ENCODE peak calls at places on chromosomes 7 and 10, in seven cellular contexts. L is ascending aorta; W is cardiac muscle cell; X is A549; A is Peyer's patch; B is CD8-positive, alpha-beta memory T cell; Y is left ventricle myocardium inferior. G is an unnamed sample.
A peak's percentile ranks its signal among the peaks of the same experiment; 100 is the strongest.

GRCh38 chr10:3106908-3107425 is 39.6 kb downstream of the PFKP start:
- DNase-seq in Y (no peak), X (no peak), B (no peak), A (no peak), L (no peak), W (peak; percentile 32), G (no peak)

GRCh38 chr7:38448842-38449241 is 175.4 kb upstream of the TARP start:
- DNase-seq in B (no peak), W (no peak), X (no peak), A (no peak), Y (no peak), L (no peak), G (no peak)

GRCh38 chr7:137970263-137970975 is 31.5 kb downstream of the CREB3L2 start:
- DNase-seq in X (peak; percentile 21), Y (peak; percentile 57), A (no peak), B (no peak), L (no peak), W (peak; percentile 88), G (no peak)

GRCh38 chr10:61529208-61529607 is 76.0 kb upstream of the TMEM26 start:
- DNase-seq in L (no peak), X (no peak), A (no peak), Y (no peak), W (no peak), B (no peak), G (no peak)

GRCh38 chr10:34647157-34647556 is 167.9 kb downstream of the PARD3 start:
- DNase-seq in L (no peak), A (no peak), X (no peak), W (no peak), B (no peak), Y (no peak), G (no peak)

GRCh38 chr7:29208410-29209250 is 14.1 kb downstream of the CHN2 start:
- DNase-seq in L (no peak), X (no peak), B (no peak), A (peak; percentile 56), Y (no peak), W (no peak), G (no peak)

GRCh38 chr7:127620406-127621233 is 2.7 kb upstream of the PAX4 start:
- DNase-seq in B (no peak), Y (no peak), A (no peak), L (no peak), X (no peak), W (no peak), G (no peak)

GRCh38 chr7:2120251-2120660 is 112.5 kb downstream of the MAD1L1 start:
- DNase-seq in A (no peak), W (peak; percentile 12), Y (no peak), L (no peak), B (peak; percentile 60), X (no peak), G (no peak)

GRCh38 chr10:130740788-130741785 is 570.4 kb downstream of the TCERG1L start:
- DNase-seq in L (no peak), Y (no peak), A (no peak), B (no peak), X (no peak), W (no peak), G (no peak)

GRCh38 chr7:129993275-129993674 is 40.5 kb upstream of the UBE2H start:
- DNase-seq in X (no peak), Y (no peak), A (no peak), B (no peak), W (no peak), L (no peak), G (no peak)

GRCh38 chr7:36784991-36785940 is 61.0 kb upstream of the AOAH start:
- DNase-seq in L (peak; percentile 42), B (peak; percentile 87), A (no peak), W (peak; percentile 57), X (no peak), Y (peak; percentile 30), G (peak; percentile 54)

GRCh38 chr7:46714904-46715303 is 793.8 kb upstream of the IGFBP3 start:
- DNase-seq in Y (no peak), B (no peak), X (no peak), A (no peak), W (no peak), L (no peak), G (no peak)

GRCh38 chr7:92835140-92835850 is 1.1 kb downstream of the CDK6 start:
- DNase-seq in W (peak; percentile 82), B (peak; percentile 57), L (no peak), X (peak; percentile 48), A (peak; percentile 75), Y (peak; percentile 49), G (peak; percentile 75)

GRCh38 chr7:29488977-29489376 is 74.7 kb upstream of the PRR15 start:
- DNase-seq in W (peak; percentile 90), B (no peak), X (no peak), A (no peak), Y (no peak), L (no peak), G (no peak)

GRCh38 chr10:97119058-97119832 is 66.5 kb downstream of the SLIT1 start:
- DNase-seq in B (no peak), L (no peak), X (no peak), W (no peak), A (no peak), Y (no peak), G (no peak)

GRCh38 chr7:30924624-30925023 is 13.0 kb downstream of the AQP1 start:
- DNase-seq in B (no peak), L (no peak), Y (peak; percentile 4), A (no peak), X (no peak), W (no peak), G (no peak)

GRCh38 chr10:5274795-5275194 is 78.2 kb downstream of the AKR1C4 start:
- DNase-seq in B (no peak), L (no peak), W (no peak), Y (no peak), X (no peak), A (no peak), G (no peak)

GRCh38 chr7:138387755-138388475 is 72.1 kb upstream of the TRIM24 start:
- DNase-seq in Y (no peak), L (no peak), A (no peak), W (no peak), B (no peak), X (no peak), G (no peak)

GRCh38 chr10:36236931-36237330 is 594.8 kb upstream of the FZD8 start:
- DNase-seq in X (no peak), L (no peak), A (no peak), Y (no peak), B (no peak), W (no peak), G (no peak)

GRCh38 chr10:61159253-61159652 is 215.3 kb upstream of the RHOBTB1 start:
- DNase-seq in L (no peak), W (peak; percentile 38), Y (no peak), B (no peak), A (no peak), X (no peak), G (no peak)

GRCh38 chr7:115230882-115231508 is 309.1 kb downstream of the MDFIC start:
- DNase-seq in Y (no peak), W (peak; percentile 91), B (no peak), A (no peak), L (no peak), X (peak; percentile 46), G (no peak)

GRCh38 chr10:117184296-117184695 is 13.0 kb upstream of the KCNK18 start:
- DNase-seq in X (no peak), A (no peak), L (no peak), W (no peak), Y (no peak), B (no peak), G (no peak)

GRCh38 chr7:77351539-77352004 is 64.6 kb downstream of the GSAP start:
- DNase-seq in X (no peak), Y (peak; percentile 28), A (no peak), L (no peak), B (peak; percentile 71), W (no peak), G (no peak)
- H3K27ac ChIP-seq in X (no peak overlapping the region), Y (peak overlapping the region; percentile 70), A (peak overlapping the region; percentile 28), L (no peak overlapping the region), B (peak overlapping the region; percentile 18), W (no peak overlapping the region), G (peak overlapping the region; percentile 44)

GRCh38 chr7:116509982-116510579 is 10.5 kb downstream of the CAV2 start:
- DNase-seq in B (no peak), Y (no peak), W (no peak), X (no peak), A (no peak), L (no peak), G (no peak)
- H3K27ac ChIP-seq in B (no peak overlapping the region), Y (peak overlapping the region; percentile 99), W (no peak overlapping the region), X (peak overlapping the region; percentile 89), A (no peak overlapping the region), L (peak overlapping the region; percentile 78), G (no peak overlapping the region)

GRCh38 chr10:77283326-77283725 is 354.3 kb downstream of the KCNMA1 start:
- DNase-seq in L (no peak), A (no peak), X (no peak), W (no peak), B (no peak), Y (no peak), G (no peak)
- H3K27ac ChIP-seq in L (no peak overlapping the region), A (no peak overlapping the region), X (no peak overlapping the region), W (no peak overlapping the region), B (no peak overlapping the region), Y (no peak overlapping the region), G (no peak overlapping the region)

GRCh38 chr10:91880310-91880709 is 29.0 kb downstream of the FGFBP3 start:
- DNase-seq in W (no peak), A (no peak), Y (no peak), X (no peak), L (no peak), B (no peak), G (no peak)

GRCh38 chr10:91885362-91886079 is 23.8 kb downstream of the FGFBP3 start:
- DNase-seq in W (no peak), B (no peak), X (no peak), Y (no peak), L (no peak), A (no peak), G (no peak)

GRCh38 chr10:91887900-91888225 is 21.4 kb downstream of the FGFBP3 start:
- DNase-seq in X (no peak), B (no peak), A (no peak), L (no peak), Y (no peak), W (no peak), G (no peak)

GRCh38 chr10:91887075-91887899 is 22.0 kb downstream of the FGFBP3 start:
- DNase-seq in A (peak; percentile 50), L (no peak), B (peak; percentile 23), Y (no peak), W (peak; percentile 72), X (peak; percentile 57), G (no peak)

DNA sequence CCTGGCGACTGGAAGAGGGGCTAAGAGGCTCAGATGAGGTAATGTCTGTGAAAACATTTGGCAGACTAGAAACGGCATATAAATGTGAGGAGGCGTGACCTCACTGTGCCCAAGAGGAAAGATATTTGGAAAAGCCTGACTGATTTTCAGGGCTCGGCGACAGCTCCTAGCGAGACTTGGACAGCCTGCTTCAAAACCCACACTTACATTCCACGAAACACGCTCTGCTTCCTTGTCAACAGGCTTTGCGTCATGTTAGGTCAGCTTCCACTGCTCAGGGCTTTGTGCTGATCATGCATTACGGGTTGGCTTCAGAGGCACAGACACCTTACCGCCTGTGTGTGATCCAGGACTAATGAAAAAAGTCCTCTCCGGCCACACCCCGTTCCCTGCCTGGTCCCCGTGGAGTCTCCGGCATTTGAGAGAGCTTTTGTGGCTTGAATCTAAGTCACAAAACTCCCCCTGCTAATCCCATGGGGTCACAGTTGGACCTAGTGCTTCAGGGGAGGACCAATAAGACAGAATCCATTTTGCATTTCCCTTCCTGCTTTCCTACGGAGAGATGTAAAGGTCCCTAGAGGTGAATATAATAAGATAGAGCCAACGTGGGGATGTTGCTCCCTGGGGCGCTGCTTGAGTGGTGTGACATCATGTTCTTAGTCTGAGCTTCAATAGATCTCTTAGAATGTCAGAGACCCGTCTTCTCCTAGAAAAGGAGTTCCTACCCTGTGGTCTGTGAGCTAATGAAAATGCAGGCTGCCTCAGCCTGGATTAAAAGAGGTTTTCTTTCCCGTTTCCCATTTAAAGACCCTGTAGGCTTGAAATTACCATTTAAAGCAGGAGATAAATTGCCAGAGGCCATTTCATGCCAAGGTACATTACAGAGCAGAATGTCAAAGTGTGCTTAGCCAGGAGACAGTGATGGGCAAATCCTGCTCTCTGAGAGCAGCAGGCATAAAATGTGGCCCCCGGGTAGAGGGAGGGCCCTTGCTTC is 25.4 kb downstream of the FGFBP3 start:
- DNase-seq in W (peak; percentile 82), X (no peak), L (no peak), A (no peak), Y (peak; percentile 27), B (no peak), G (no peak)
- H3K27ac ChIP-seq in W (peak overlapping the region; percentile 70), X (no peak overlapping the region), L (peak overlapping the region; percentile 94), A (no peak overlapping the region), Y (peak overlapping the region; percentile 65), B (no peak overlapping the region), G (no peak overlapping the region)